ENCODE peak calls at places on chromosomes 2 and 18, in nine cellular contexts. F, P, V, B, W, E, I, Z and N are unnamed samples.

GRCh38 chr2:156430236-156430977 is 5.8 kb upstream of the GPD2 start:
- DNase-seq in F (no peak), P (no peak), V (no peak), B (no peak), W (no peak), E (no peak), I (no peak), Z (no peak), N (no peak)

GRCh38 chr18:23793051-23793450 is 103.8 kb downstream of the LAMA3 start:
- DNase-seq in F (no peak), P (no peak), V (no peak), B (no peak), W (no peak), E (no peak), I (no peak), Z (no peak), N (no peak)

GRCh38 chr18:76687271-76688006 is 134.9 kb upstream of the ZNF236 start:
- DNase-seq in F (peak; percentile 39), P (no peak), V (no peak), B (no peak), W (no peak), E (no peak), I (no peak), Z (no peak), N (no peak)

GRCh38 chr2:64638502-64639120 is 15.1 kb downstream of the SERTAD2 start:
- DNase-seq in F (no peak), P (no peak), V (no peak), B (no peak), W (no peak), E (no peak), I (no peak), Z (no peak), N (no peak)

GRCh38 chr2:105652014-105652796 is 92.5 kb upstream of the NCK2 start:
- DNase-seq in F (no peak), P (no peak), V (no peak), B (peak; percentile 45), W (no peak), E (no peak), I (no peak), Z (no peak), N (no peak)

GRCh38 chr2:161170917-161171594 is 10.8 kb downstream of the TANK start:
- DNase-seq in F (no peak), P (no peak), V (no peak), B (no peak), W (no peak), E (no peak), I (no peak), Z (no peak), N (no peak)

GRCh38 chr2:71827973-71828372 is 319.7 kb downstream of the CYP26B1 start:
- DNase-seq in F (no peak), P (no peak), V (no peak), B (no peak), W (no peak), E (no peak), I (no peak), Z (no peak), N (no peak)

GRCh38 chr2:197548582-197548981 is 32.7 kb downstream of the MOB4 start:
- DNase-seq in F (no peak), P (no peak), V (no peak), B (no peak), W (no peak), E (no peak), I (no peak), Z (no peak), N (no peak)

GRCh38 chr2:188902906-188903305 is 71.3 kb upstream of the COL3A1 start:
- DNase-seq in F (no peak), P (no peak), V (no peak), B (no peak), W (no peak), E (no peak), I (no peak), Z (no peak), N (no peak)

GRCh38 chr2:9333591-9334171 is 89.6 kb downstream of the ITGB1BP1 start:
- DNase-seq in F (peak; percentile 62), P (peak; percentile 53), V (no peak), B (peak; percentile 71), W (no peak), E (peak; percentile 61), I (peak; percentile 69), Z (peak; percentile 41), N (no peak)

GRCh38 chr2:232886176-232886575 is 16.1 kb downstream of the SNORC start:
- DNase-seq in F (no peak), P (no peak), V (no peak), B (no peak), W (no peak), E (no peak), I (no peak), Z (no peak), N (no peak)

GRCh38 chr18:22170421-22171262 is 1.3 kb downstream of the GATA6 start:
- DNase-seq in F (peak; percentile 78), P (no peak), V (peak; percentile 86), B (no peak), W (no peak), E (peak; percentile 37), I (peak; percentile 63), Z (peak; percentile 49), N (no peak)

GRCh38 chr2:201882353-201883095 is 76.2 kb downstream of the CDK15 start:
- DNase-seq in F (peak; percentile 45), P (no peak), V (peak; percentile 61), B (no peak), W (no peak), E (no peak), I (no peak), Z (peak; percentile 19), N (no peak)

GRCh38 chr2:201883970-201884369 is 77.6 kb downstream of the CDK15 start:
- DNase-seq in F (no peak), P (no peak), V (no peak), B (no peak), W (no peak), E (no peak), I (no peak), Z (no peak), N (no peak)

GRCh38 chr2:201881731-201882130 is 75.4 kb downstream of the CDK15 start:
- DNase-seq in F (no peak), P (no peak), V (no peak), B (no peak), W (no peak), E (no peak), I (no peak), Z (no peak), N (no peak)

GRCh38 chr2:201881382-201881720 is 75.0 kb downstream of the CDK15 start:
- DNase-seq in F (no peak), P (no peak), V (no peak), B (no peak), W (no peak), E (no peak), I (no peak), Z (no peak), N (no peak)

DNA sequence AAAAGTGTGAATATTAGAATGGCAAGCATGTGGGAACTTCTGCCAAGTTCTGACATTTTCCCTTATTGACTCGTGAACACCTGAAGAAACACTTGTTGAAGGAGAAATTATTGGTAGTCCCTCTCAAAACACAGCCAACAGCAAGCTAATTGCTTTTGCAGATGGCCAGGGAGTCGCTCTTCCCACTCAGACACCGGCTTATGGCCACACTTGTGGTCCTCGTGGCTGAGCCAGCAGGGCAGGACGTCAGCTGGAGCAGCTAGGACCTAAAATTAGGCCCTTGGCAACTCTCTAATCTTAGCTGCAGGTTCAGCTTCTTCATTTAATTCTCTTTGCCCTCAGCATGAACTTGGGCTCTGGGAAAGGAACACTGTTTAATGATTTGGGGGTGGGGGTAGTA is 77.2 kb downstream of the CDK15 start:
- DNase-seq in F (peak; percentile 86), P (no peak), V (peak; percentile 85), B (no peak), W (no peak), E (no peak), I (no peak), Z (peak; percentile 54), N (no peak)
- H3K4me3 ChIP-seq in F (no peak overlapping the region), P (no peak overlapping the region), V (no peak overlapping the region), B (no peak overlapping the region), W (no peak overlapping the region), E (no peak overlapping the region), I (no peak overlapping the region), Z (peak overlapping the region; percentile 41), N (no peak overlapping the region)

DNA sequence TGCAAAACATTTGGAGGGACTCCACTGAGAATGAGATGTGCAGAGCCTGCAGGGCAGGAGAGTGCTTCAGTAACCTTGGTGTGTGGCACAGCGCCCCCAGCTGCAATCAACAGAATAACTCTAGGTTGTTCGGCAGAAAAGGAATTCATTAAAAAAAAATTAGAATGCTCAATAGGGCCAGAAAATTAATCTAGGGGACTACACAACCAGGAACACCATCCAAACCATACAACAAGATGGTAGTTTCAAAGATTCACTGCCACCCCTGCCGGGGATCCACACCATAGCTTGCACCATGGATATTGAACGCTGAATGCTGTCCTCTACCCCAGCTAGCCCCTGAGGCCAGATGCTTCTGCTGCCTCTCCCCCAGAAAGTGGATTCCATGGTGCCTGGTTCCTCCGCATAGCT is 50.1 kb downstream of the THUMPD2 start:
- DNase-seq in F (peak; percentile 28), P (peak; percentile 2), V (no peak), B (peak; percentile 35), W (no peak), E (peak; percentile 56), I (peak; percentile 72), Z (no peak), N (no peak)
- TF ChIP-seq CTCF in F (peak; percentile 34), P (peak; percentile 89), V (peak; percentile 62), B (peak; percentile 44), W (peak; percentile 49), E (no peak), I (peak; percentile 20), Z (peak; percentile 48), N (peak; percentile 71)

GRCh38 chr2:150476809-150477302 is 10.6 kb downstream of the RND3 start:
- DNase-seq in F (no peak), P (no peak), V (no peak), B (no peak), W (no peak), E (no peak), I (no peak), Z (no peak), N (no peak)

GRCh38 chr2:150477347-150477746 is 10.1 kb downstream of the RND3 start:
- DNase-seq in F (no peak), P (no peak), V (peak; percentile 28), B (no peak), W (no peak), E (no peak), I (no peak), Z (no peak), N (no peak)

GRCh38 chr2:150479075-150479915 is 8.2 kb downstream of the RND3 start:
- DNase-seq in F (no peak), P (no peak), V (no peak), B (no peak), W (no peak), E (no peak), I (no peak), Z (no peak), N (no peak)

GRCh38 chr2:150480241-150480640 is 7.2 kb downstream of the RND3 start:
- DNase-seq in F (no peak), P (no peak), V (no peak), B (peak; percentile 34), W (no peak), E (no peak), I (no peak), Z (no peak), N (no peak)

GRCh38 chr2:150478206-150478974 is 9.1 kb downstream of the RND3 start:
- DNase-seq in F (no peak), P (no peak), V (no peak), B (no peak), W (no peak), E (no peak), I (no peak), Z (no peak), N (no peak)
- H3K4me3 ChIP-seq in F (no peak overlapping the region), P (peak overlapping the region; percentile 42), V (no peak overlapping the region), B (no peak overlapping the region), W (peak overlapping the region; percentile 10), E (peak overlapping the region; percentile 29), I (no peak overlapping the region), Z (no peak overlapping the region), N (no peak overlapping the region)

GRCh38 chr2:236644067-236644466 is 74.4 kb downstream of the ACKR3 start:
- DNase-seq in F (no peak), P (no peak), V (peak; percentile 8), B (no peak), W (no peak), E (no peak), I (no peak), Z (no peak), N (no peak)
- TF ChIP-seq CTCF in F (no peak), P (no peak), V (no peak), B (no peak), W (no peak), E (no peak), I (no peak), Z (no peak), N (no peak)